ENCODE peak calls at places on chromosomes 12 and 14, in nine cellular contexts. V is aorta; K is dorsolateral prefrontal cortex; S is AG08395; E is putamen; D is GM04504; O is activated CD4-positive, alpha-beta T cell treated with anti-CD3 and anti-CD28 coated beads, Interleukin-2, amount 50 U/mL, for 24 hours; H is A549; F is NCI-H460. C is an unnamed sample.

GRCh38 chr12:66688836-66689439 is 10.1 kb upstream of the GRIP1 start:
- DNase-seq in K (no peak), O (no peak), E (no peak), D (peak), V (no peak), S (peak), H (peak), F (peak), C (peak)

GRCh38 chr12:57430931-57431566 is at the start of gene R3HDM2:
- DNase-seq in H (peak), E (peak), V (peak), O (peak), F (peak), S (peak), K (peak), D (peak), C (peak)

GRCh38 chr12:65779091-65779642 is 45.1 kb upstream of the HMGA2 start:
- DNase-seq in F (no peak), K (no peak), D (no peak), S (no peak), H (no peak), O (no peak), V (no peak), E (no peak), C (peak)

GRCh38 chr12:77232045-77232444 is 166.7 kb upstream of the E2F7 start:
- DNase-seq in K (no peak), O (no peak), D (peak), F (no peak), S (peak), E (no peak), H (no peak), V (no peak), C (no peak)

GRCh38 chr12:96225994-96226399 is 31.8 kb downstream of the ELK3 start:
- DNase-seq in O (no peak), D (no peak), V (no peak), K (no peak), H (no peak), S (no peak), E (no peak), F (no peak), C (no peak)

GRCh38 chr12:20040194-20040593 is 328.1 kb upstream of the PDE3A start:
- DNase-seq in S (no peak), O (no peak), H (no peak), V (no peak), K (no peak), E (no peak), F (no peak), D (no peak), C (no peak)

GRCh38 chr14:67962215-67962644 is 142.7 kb downstream of the RAD51B start:
- DNase-seq in O (no peak), K (no peak), V (no peak), D (no peak), E (no peak), H (no peak), F (no peak), S (no peak), C (no peak)

GRCh38 chr12:3630621-3631271 is 122.2 kb downstream of the CRACR2A start:
- DNase-seq in O (no peak), D (no peak), K (no peak), S (no peak), E (no peak), H (no peak), F (no peak), V (no peak), C (peak)

GRCh38 chr12:92543872-92544271 is 158.9 kb upstream of the PLEKHG7 start:
- DNase-seq in K (no peak), O (no peak), H (no peak), E (no peak), V (no peak), F (no peak), S (no peak), D (no peak), C (no peak)

GRCh38 chr14:21768116-21768874 is 94.7 kb upstream of the OR4E1 start:
- DNase-seq in V (no peak), S (no peak), H (peak), E (no peak), K (no peak), D (no peak), O (no peak), F (peak), C (peak)

GRCh38 chr12:132764231-132764630 is 2.6 kb upstream of the ANKLE2 start:
- DNase-seq in F (no peak), S (no peak), V (no peak), K (no peak), O (no peak), D (no peak), H (no peak), E (no peak), C (no peak)

GRCh38 chr12:31034372-31034771 is 39.3 kb upstream of the DDX11 start:
- DNase-seq in D (no peak), E (no peak), H (no peak), S (no peak), K (no peak), V (no peak), F (no peak), O (no peak), C (peak)

GRCh38 chr14:25178255-25178654 is 128.3 kb upstream of the STXBP6 start:
- DNase-seq in H (no peak), K (no peak), D (no peak), O (no peak), F (no peak), E (no peak), S (no peak), V (no peak), C (no peak)

GRCh38 chr14:89024691-89025090 is 200.2 kb downstream of the TTC8 start:
- DNase-seq in F (no peak), H (no peak), D (no peak), V (no peak), K (no peak), E (no peak), S (no peak), O (no peak), C (no peak)

GRCh38 chr14:50955373-50956043 is 11.2 kb upstream of the PYGL start:
- DNase-seq in H (peak), D (peak), V (peak), F (peak), E (peak), S (peak), O (no peak), K (no peak), C (peak)

GRCh38 chr14:63853831-63854293 is 1.1 kb downstream of the SYNE2 start:
- DNase-seq in S (peak), K (no peak), V (peak), F (peak), D (peak), H (peak), O (peak), E (peak), C (peak)

GRCh38 chr14:102645746-102646440 is 53.4 kb downstream of the RCOR1 start:
- DNase-seq in O (no peak), H (no peak), K (no peak), D (no peak), S (no peak), E (no peak), F (no peak), V (no peak), C (no peak)

GRCh38 chr14:96090441-96091148 is 51.4 kb downstream of the C14orf132 start:
- DNase-seq in H (no peak), D (peak), E (peak), K (peak), O (no peak), F (no peak), V (peak), S (peak), C (no peak)

GRCh38 chr14:58663494-58664111 is 25.8 kb downstream of the DACT1 start:
- DNase-seq in O (no peak), D (peak), E (no peak), V (no peak), H (no peak), S (peak), K (no peak), F (no peak), C (no peak)

GRCh38 chr14:60984225-60984624 is 3.2 kb downstream of the SLC38A6 start:
- DNase-seq in H (no peak), S (no peak), F (no peak), K (no peak), E (no peak), O (no peak), V (no peak), D (no peak), C (no peak)

GRCh38 chr14:53493895-53494294 is 340.8 kb upstream of the DDHD1 start:
- DNase-seq in V (no peak), F (no peak), S (no peak), K (no peak), D (no peak), O (no peak), H (no peak), E (no peak), C (no peak)

GRCh38 chr12:81332054-81332453 is 254.2 kb downstream of the ACSS3 start:
- DNase-seq in V (no peak), D (no peak), S (no peak), K (no peak), E (no peak), H (no peak), O (no peak), F (no peak), C (no peak)

GRCh38 chr14:54848910-54849309 is 53.7 kb downstream of the GCH1 start:
- DNase-seq in K (no peak), S (no peak), H (no peak), D (no peak), E (no peak), V (no peak), O (no peak), F (no peak), C (no peak)

GRCh38 chr14:73503648-73504047 is 12.9 kb downstream of the RIOX1 start:
- DNase-seq in K (no peak), O (no peak), D (no peak), H (no peak), S (no peak), F (no peak), V (no peak), E (no peak), C (no peak)

GRCh38 chr12:2456813-2457186 is 338.0 kb upstream of the FKBP4 start:
- DNase-seq in O (no peak), K (no peak), S (no peak), E (no peak), D (no peak), H (no peak), V (no peak), F (no peak), C (no peak)

GRCh38 chr12:55955800-55956508 is 9.9 kb downstream of the PMEL start:
- DNase-seq in H (peak), O (no peak), K (no peak), D (no peak), V (no peak), S (peak), E (no peak), F (no peak), C (peak)

GRCh38 chr12:75724913-75725312 is 213.5 kb upstream of the KRR1 start:
- DNase-seq in F (no peak), D (peak), S (peak), H (peak), K (no peak), E (no peak), V (no peak), O (no peak), C (peak)

GRCh38 chr12:80590085-80590484 is 117.3 kb upstream of the MYF6 start:
- DNase-seq in O (no peak), H (no peak), S (peak), V (no peak), F (no peak), E (no peak), K (no peak), D (no peak), C (no peak)

GRCh38 chr12:79673334-79673733 is 17.4 kb downstream of the PAWR start:
- DNase-seq in S (no peak), E (no peak), D (no peak), V (no peak), F (no peak), H (no peak), O (no peak), K (no peak), C (no peak)

GRCh38 chr14:70857499-70857895 is 48.2 kb upstream of the MAP3K9 start:
- DNase-seq in F (no peak), D (no peak), E (no peak), H (no peak), K (no peak), S (no peak), O (no peak), V (no peak), C (no peak)

GRCh38 chr12:55694188-55694515 is 13.6 kb downstream of the ITGA7 start:
- DNase-seq in S (no peak), V (peak), F (no peak), E (no peak), H (no peak), D (no peak), K (no peak), O (no peak), C (no peak)